ENCODE peak calls at places on chromosome 2, in five cellular contexts. W is right cardiac atrium; U is mesenchymal stem cell; K is naive thymus-derived CD4-positive, alpha-beta T cell; H is OCI-LY7. G is an unnamed sample.

GRCh38 chr2:128590309-128591021 is 271.8 kb upstream of the HS6ST1 start:
- DNase-seq in W (no peak), U (no peak), K (no peak), H (no peak), G (no peak)

GRCh38 chr2:26636935-26637334 is 4.2 kb downstream of the CIB4 start:
- DNase-seq in U (no peak), K (no peak), H (no peak), W (no peak), G (no peak)

GRCh38 chr2:21650566-21650965 is 526.8 kb downstream of the TDRD15 start:
- DNase-seq in U (no peak), W (no peak), K (no peak), H (no peak), G (no peak)

GRCh38 chr2:30664761-30665358 is 142.4 kb downstream of the CAPN13 start:
- DNase-seq in K (no peak), W (no peak), H (no peak), U (peak; percentile 93), G (peak; percentile 86)

GRCh38 chr2:34936089-34936488 is 1337.0 kb upstream of the FAM98A start:
- DNase-seq in H (no peak), W (no peak), K (no peak), U (no peak), G (no peak)

GRCh38 chr2:185875532-185875931 is 136.9 kb downstream of the FSIP2 start:
- DNase-seq in K (no peak), H (no peak), W (no peak), U (no peak), G (no peak)

GRCh38 chr2:187299122-187299906 is 148.7 kb downstream of the CALCRL start:
- DNase-seq in U (no peak), K (no peak), H (no peak), W (no peak), G (peak; percentile 3)

GRCh38 chr2:41061371-41061770 is 609.5 kb upstream of the SLC8A1 start:
- DNase-seq in H (no peak), K (no peak), W (no peak), U (peak; percentile 18), G (no peak)

GRCh38 chr2:101396352-101396717 is 9.0 kb upstream of the CREG2 start:
- DNase-seq in K (no peak), W (no peak), U (peak; percentile 96), H (no peak), G (peak; percentile 75)

GRCh38 chr2:15622614-15623480 is 31.2 kb downstream of the DDX1 start:
- DNase-seq in K (no peak), U (no peak), H (no peak), W (no peak), G (no peak)

GRCh38 chr2:150152240-150152639 is 335.2 kb downstream of the RND3 start:
- DNase-seq in H (no peak), W (no peak), K (no peak), U (no peak), G (no peak)

GRCh38 chr2:72940786-72941185 is 23.5 kb downstream of the EMX1 start:
- DNase-seq in U (peak; percentile 36), K (no peak), H (no peak), W (no peak), G (no peak)

GRCh38 chr2:120448961-120449421 is 103.1 kb downstream of the INHBB start:
- DNase-seq in U (no peak), K (no peak), H (no peak), W (no peak), G (no peak)

GRCh38 chr2:12809526-12809925 is 92.8 kb downstream of the TRIB2 start:
- DNase-seq in H (no peak), K (no peak), W (peak; percentile 66), U (no peak), G (no peak)

GRCh38 chr2:42794271-42795046 is 2.1 kb upstream of the HAAO start:
- DNase-seq in W (peak; percentile 33), U (peak; percentile 46), K (no peak), H (no peak), G (peak; percentile 31)

GRCh38 chr2:42795871-42796301 is 3.5 kb upstream of the HAAO start:
- DNase-seq in H (no peak), W (no peak), K (no peak), U (peak; percentile 66), G (no peak)

GRCh38 chr2:42797281-42797680 is 4.9 kb upstream of the HAAO start:
- DNase-seq in K (no peak), W (no peak), H (no peak), U (no peak), G (no peak)

GRCh38 chr2:42795275-42795674 is 2.9 kb upstream of the HAAO start:
- DNase-seq in W (no peak), H (no peak), U (no peak), K (no peak), G (no peak)

GRCh38 chr2:42796427-42797248 is 4.3 kb upstream of the HAAO start:
- DNase-seq in H (no peak), K (no peak), W (no peak), U (no peak), G (peak; percentile 22)
- H3K4me3 ChIP-seq in H (no peak overlapping the region), K (no peak overlapping the region), W (no peak overlapping the region), U (no peak overlapping the region), G (no peak overlapping the region)

GRCh38 chr2:237731663-237732062 is 66.9 kb upstream of the RBM44 start:
- DNase-seq in W (no peak), H (no peak), K (no peak), U (peak; percentile 82), G (no peak)

GRCh38 chr2:237732070-237732469 is 66.5 kb upstream of the RBM44 start:
- DNase-seq in K (no peak), U (no peak), H (no peak), W (no peak), G (no peak)

GRCh38 chr2:237732790-237733349 is 65.7 kb upstream of the RBM44 start:
- DNase-seq in K (no peak), U (peak; percentile 50), H (no peak), W (peak; percentile 49), G (no peak)

GRCh38 chr2:237727363-237727762 is 71.2 kb upstream of the RBM44 start:
- DNase-seq in U (no peak), K (no peak), W (no peak), H (no peak), G (no peak)

DNA sequence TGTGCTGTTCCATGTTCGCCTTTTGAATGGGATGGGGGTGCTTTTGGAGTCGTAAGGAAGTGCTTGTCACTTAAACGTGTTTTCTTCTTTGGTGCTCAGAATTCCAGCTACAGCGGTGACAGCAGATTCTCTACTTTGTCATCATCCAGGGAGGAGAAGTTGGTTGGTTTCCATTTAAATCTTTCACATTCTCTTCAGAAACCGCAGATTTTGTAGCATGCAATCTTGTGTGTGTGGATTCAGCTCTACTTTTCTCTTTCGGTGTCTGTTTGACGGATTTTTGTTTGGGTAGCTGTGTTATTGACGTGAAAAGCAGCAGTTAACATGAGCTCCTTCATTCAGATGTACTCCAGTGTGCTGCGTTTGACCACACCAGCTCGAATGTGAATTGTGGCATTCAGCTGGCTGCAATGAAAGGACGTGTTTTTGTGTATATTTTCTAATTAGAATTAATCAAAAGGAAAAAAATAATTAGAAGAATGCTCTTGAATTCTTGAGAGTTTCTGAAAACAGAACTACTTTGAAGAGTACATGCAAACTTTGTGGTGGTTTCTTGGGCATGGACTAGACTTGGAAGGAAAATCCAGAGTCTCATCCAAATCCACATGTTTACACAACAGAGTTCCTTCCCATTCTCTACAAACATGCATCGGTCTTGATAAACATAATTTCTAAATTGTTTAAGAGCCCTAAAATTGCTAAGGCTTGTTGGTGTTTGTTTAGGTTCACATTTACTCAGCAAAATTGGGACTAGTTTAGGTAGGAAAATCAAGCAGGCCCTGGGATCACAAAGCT is 68.7 kb upstream of the RBM44 start:
- DNase-seq in U (peak; percentile 55), K (no peak), H (no peak), W (no peak), G (no peak)
- H3K4me1 ChIP-seq in U (peaks cover 29% of the 10 kb centered on the region), K (peaks cover 10% of the 10 kb centered on the region), H (no peaks in the 10 kb centered on the region), W (peaks cover 23% of the 10 kb centered on the region), G (peaks cover 23% of the 10 kb centered on the region)

GRCh38 chr2:108613261-108614042 is 79.2 kb downstream of the LIMS1 start:
- DNase-seq in K (no peak), U (peak; percentile 53), H (no peak), W (no peak), G (peak; percentile 56)
- H3K27ac ChIP-seq in K (peak overlapping the region; percentile 35), U (peak overlapping the region; percentile 43), H (peak overlapping the region; percentile 91), W (no peak overlapping the region), G (peak overlapping the region; percentile 85)

GRCh38 chr2:237061356-237061755 is 24.3 kb upstream of the COPS8 start:
- DNase-seq in H (no peak), K (no peak), W (no peak), U (no peak), G (no peak)

GRCh38 chr2:237059155-237059875 is 26.4 kb upstream of the COPS8 start:
- DNase-seq in U (no peak), W (no peak), K (no peak), H (peak; percentile 89), G (no peak)

GRCh38 chr2:237062585-237062984 is 23.1 kb upstream of the COPS8 start:
- DNase-seq in W (no peak), K (no peak), U (no peak), H (no peak), G (no peak)

GRCh38 chr2:237058423-237058822 is 27.3 kb upstream of the COPS8 start:
- DNase-seq in U (no peak), W (no peak), H (peak; percentile 46), K (no peak), G (no peak)

GRCh38 chr2:237060518-237061312 is 25.0 kb upstream of the COPS8 start:
- DNase-seq in H (peak; percentile 83), U (peak; percentile 71), K (no peak), W (peak; percentile 30), G (peak; percentile 83)
- H3K4me3 ChIP-seq in H (peak overlapping the region; percentile 64), U (no peak overlapping the region), K (no peak overlapping the region), W (no peak overlapping the region), G (no peak overlapping the region)

G was measured in cardiac muscle cell.